ENCODE peak calls at places on chromosomes 13 and 19, in nine cellular contexts. One of them, this sample, is unnamed.
A peak's percentile ranks its signal among the peaks of the same experiment; 100 is the strongest.

GRCh38 chr19:38385804-38386257 is 2.0 kb downstream of the GGN start:
- DNase-seq in stimulated activated CD4-positive, alpha-beta T cell treated with anti-CD3 and anti-CD28 coated beads, Interleukin-4, amount 100 ng/mL, for 4 hours: no peak
- DNase-seq in stimulated activated CD8-positive, alpha-beta memory T cell treated with anti-CD3 and anti-CD28 coated beads, Interleukin-4, amount 100 ng/mL, for 24 hours: no peak
- DNase-seq in AG09309: no peak
- DNase-seq in pancreas: no peak
- DNase-seq in activated naive CD4-positive, alpha-beta T cell treated with Interleukin-2 at 50 U/mL for 16 hours: no peak
- DNase-seq in sigmoid colon: no peak
- DNase-seq in endodermal cell: peak; percentile 87
- DNase-seq in activated T-helper 1 cell treated with Interleukin-2 at 50 U/mL for 16 hours: no peak
- DNase-seq in this sample: no peak

GRCh38 chr19:2426661-2427322 is 594 bp downstream of the TIMM13 start:
- DNase-seq in stimulated activated CD4-positive, alpha-beta T cell treated with anti-CD3 and anti-CD28 coated beads, Interleukin-4, amount 100 ng/mL, for 4 hours: peak; percentile 55
- DNase-seq in stimulated activated CD8-positive, alpha-beta memory T cell treated with anti-CD3 and anti-CD28 coated beads, Interleukin-4, amount 100 ng/mL, for 24 hours: peak; percentile 31
- DNase-seq in AG09309: no peak
- DNase-seq in pancreas: peak; percentile 77
- DNase-seq in activated naive CD4-positive, alpha-beta T cell treated with Interleukin-2 at 50 U/mL for 16 hours: peak; percentile 47
- DNase-seq in sigmoid colon: peak; percentile 79
- DNase-seq in endodermal cell: peak; percentile 85
- DNase-seq in activated T-helper 1 cell treated with Interleukin-2 at 50 U/mL for 16 hours: peak; percentile 11
- DNase-seq in this sample: no peak

GRCh38 chr13:110575322-110576069 is 14.0 kb upstream of the RAB20 start:
- DNase-seq in stimulated activated CD4-positive, alpha-beta T cell treated with anti-CD3 and anti-CD28 coated beads, Interleukin-4, amount 100 ng/mL, for 4 hours: no peak
- DNase-seq in stimulated activated CD8-positive, alpha-beta memory T cell treated with anti-CD3 and anti-CD28 coated beads, Interleukin-4, amount 100 ng/mL, for 24 hours: no peak
- DNase-seq in AG09309: no peak
- DNase-seq in pancreas: peak; percentile 59
- DNase-seq in activated naive CD4-positive, alpha-beta T cell treated with Interleukin-2 at 50 U/mL for 16 hours: no peak
- DNase-seq in sigmoid colon: no peak
- DNase-seq in endodermal cell: peak; percentile 89
- DNase-seq in activated T-helper 1 cell treated with Interleukin-2 at 50 U/mL for 16 hours: no peak
- DNase-seq in this sample: no peak

GRCh38 chr19:43534811-43535761 is 2.1 kb downstream of the ZNF575 start:
- DNase-seq in stimulated activated CD4-positive, alpha-beta T cell treated with anti-CD3 and anti-CD28 coated beads, Interleukin-4, amount 100 ng/mL, for 4 hours: peak; percentile 33
- DNase-seq in stimulated activated CD8-positive, alpha-beta memory T cell treated with anti-CD3 and anti-CD28 coated beads, Interleukin-4, amount 100 ng/mL, for 24 hours: no peak
- DNase-seq in AG09309: no peak
- DNase-seq in pancreas: peak; percentile 81
- DNase-seq in activated naive CD4-positive, alpha-beta T cell treated with Interleukin-2 at 50 U/mL for 16 hours: peak; percentile 18
- DNase-seq in sigmoid colon: peak; percentile 87
- DNase-seq in endodermal cell: peak; percentile 96
- DNase-seq in activated T-helper 1 cell treated with Interleukin-2 at 50 U/mL for 16 hours: no peak
- DNase-seq in this sample: no peak

GRCh38 chr19:46692918-46693722 is 23.8 kb downstream of the PRKD2 start:
- DNase-seq in stimulated activated CD4-positive, alpha-beta T cell treated with anti-CD3 and anti-CD28 coated beads, Interleukin-4, amount 100 ng/mL, for 4 hours: no peak
- DNase-seq in stimulated activated CD8-positive, alpha-beta memory T cell treated with anti-CD3 and anti-CD28 coated beads, Interleukin-4, amount 100 ng/mL, for 24 hours: no peak
- DNase-seq in AG09309: no peak
- DNase-seq in pancreas: no peak
- DNase-seq in activated naive CD4-positive, alpha-beta T cell treated with Interleukin-2 at 50 U/mL for 16 hours: no peak
- DNase-seq in sigmoid colon: no peak
- DNase-seq in endodermal cell: no peak
- DNase-seq in activated T-helper 1 cell treated with Interleukin-2 at 50 U/mL for 16 hours: no peak
- DNase-seq in this sample: no peak

GRCh38 chr13:83214452-83214851 is 667.8 kb downstream of the SLITRK1 start:
- DNase-seq in stimulated activated CD4-positive, alpha-beta T cell treated with anti-CD3 and anti-CD28 coated beads, Interleukin-4, amount 100 ng/mL, for 4 hours: no peak
- DNase-seq in stimulated activated CD8-positive, alpha-beta memory T cell treated with anti-CD3 and anti-CD28 coated beads, Interleukin-4, amount 100 ng/mL, for 24 hours: no peak
- DNase-seq in AG09309: no peak
- DNase-seq in pancreas: no peak
- DNase-seq in activated naive CD4-positive, alpha-beta T cell treated with Interleukin-2 at 50 U/mL for 16 hours: no peak
- DNase-seq in sigmoid colon: no peak
- DNase-seq in endodermal cell: no peak
- DNase-seq in activated T-helper 1 cell treated with Interleukin-2 at 50 U/mL for 16 hours: no peak
- DNase-seq in this sample: no peak

GRCh38 chr13:49220035-49220855 is at the start of gene MLNR:
- DNase-seq in stimulated activated CD4-positive, alpha-beta T cell treated with anti-CD3 and anti-CD28 coated beads, Interleukin-4, amount 100 ng/mL, for 4 hours: peak; percentile 15
- DNase-seq in stimulated activated CD8-positive, alpha-beta memory T cell treated with anti-CD3 and anti-CD28 coated beads, Interleukin-4, amount 100 ng/mL, for 24 hours: no peak
- DNase-seq in AG09309: no peak
- DNase-seq in pancreas: peak; percentile 69
- DNase-seq in activated naive CD4-positive, alpha-beta T cell treated with Interleukin-2 at 50 U/mL for 16 hours: peak; percentile 53
- DNase-seq in sigmoid colon: no peak
- DNase-seq in endodermal cell: peak; percentile 91
- DNase-seq in activated T-helper 1 cell treated with Interleukin-2 at 50 U/mL for 16 hours: peak; percentile 15
- DNase-seq in this sample: no peak

GRCh38 chr13:85819513-85819912 is 20.3 kb upstream of the SLITRK6 start:
- DNase-seq in stimulated activated CD4-positive, alpha-beta T cell treated with anti-CD3 and anti-CD28 coated beads, Interleukin-4, amount 100 ng/mL, for 4 hours: no peak
- DNase-seq in stimulated activated CD8-positive, alpha-beta memory T cell treated with anti-CD3 and anti-CD28 coated beads, Interleukin-4, amount 100 ng/mL, for 24 hours: no peak
- DNase-seq in AG09309: no peak
- DNase-seq in pancreas: no peak
- DNase-seq in activated naive CD4-positive, alpha-beta T cell treated with Interleukin-2 at 50 U/mL for 16 hours: no peak
- DNase-seq in sigmoid colon: no peak
- DNase-seq in endodermal cell: no peak
- DNase-seq in activated T-helper 1 cell treated with Interleukin-2 at 50 U/mL for 16 hours: no peak
- DNase-seq in this sample: no peak

This sample was measured in BJ.